ENCODE peak calls at places on chromosomes 3 and 15, in ten cellular contexts. N is epithelial cell of esophagus; Y is endothelial cell; H is posterior cingulate gyrus; M is cardiac fibroblast; P is stimulated activated naive CD4-positive, alpha-beta T cell; A is head of caudate nucleus; F is T-helper 17 cell; B is left lung; S is neural crest cell. T is an unnamed sample.

GRCh38 chr3:169966951-169967915 is 626 bp downstream of the SEC62 start:
- DNase-seq in N (peak), Y (peak), H (no peak), M (peak), P (peak), A (peak), F (peak), B (peak), S (no peak), T (peak)

GRCh38 chr15:41332788-41333527 is at the start of gene NUSAP1:
- DNase-seq in N (no peak), Y (no peak), H (no peak), M (no peak), P (no peak), A (no peak), F (no peak), B (peak), S (no peak), T (no peak)

GRCh38 chr15:60520041-60520824 is 41.3 kb upstream of the ICE2 start:
- DNase-seq in N (peak), Y (no peak), H (no peak), M (no peak), P (no peak), A (no peak), F (no peak), B (no peak), S (no peak), T (no peak)

GRCh38 chr3:66415867-66416428 is 84.9 kb downstream of the LRIG1 start:
- DNase-seq in N (no peak), Y (no peak), H (no peak), M (no peak), P (no peak), A (no peak), F (no peak), B (no peak), S (no peak), T (no peak)

GRCh38 chr3:102142379-102143058 is 292.3 kb upstream of the ZPLD1 start:
- DNase-seq in N (no peak), Y (no peak), H (no peak), M (peak), P (no peak), A (no peak), F (no peak), B (no peak), S (no peak), T (no peak)

GRCh38 chr3:55089211-55089610 is 161.4 kb upstream of the LRTM1 start:
- DNase-seq in N (no peak), Y (no peak), H (no peak), M (peak), P (no peak), A (no peak), F (no peak), B (no peak), S (no peak), T (no peak)

GRCh38 chr3:131812433-131812832 is 222.4 kb downstream of the CPNE4 start:
- DNase-seq in N (peak), Y (no peak), H (no peak), M (no peak), P (no peak), A (no peak), F (no peak), B (no peak), S (no peak), T (no peak)

GRCh38 chr15:61598655-61599054 is 369.6 kb upstream of the RORA start:
- DNase-seq in N (no peak), Y (no peak), H (no peak), M (no peak), P (no peak), A (no peak), F (no peak), B (no peak), S (no peak), T (no peak)

GRCh38 chr3:96182756-96183155 is 631.6 kb upstream of the EPHA6 start:
- DNase-seq in N (peak), Y (no peak), H (no peak), M (no peak), P (no peak), A (no peak), F (no peak), B (no peak), S (no peak), T (no peak)

GRCh38 chr3:83934208-83935150 is 1024.3 kb upstream of the CADM2 start:
- DNase-seq in N (peak), Y (no peak), H (no peak), M (no peak), P (no peak), A (no peak), F (no peak), B (no peak), S (no peak), T (no peak)

GRCh38 chr3:151183253-151183652 is 19.8 kb downstream of the GPR171 start:
- DNase-seq in N (no peak), Y (no peak), H (no peak), M (no peak), P (no peak), A (no peak), F (no peak), B (no peak), S (no peak), T (no peak)

GRCh38 chr3:16842710-16843270 is 42.0 kb upstream of the PLCL2 start:
- DNase-seq in N (no peak), Y (no peak), H (no peak), M (no peak), P (no peak), A (no peak), F (no peak), B (no peak), S (no peak), T (no peak)

GRCh38 chr3:125359700-125360099 is 15.4 kb downstream of the ZNF148 start:
- DNase-seq in N (no peak), Y (no peak), H (no peak), M (no peak), P (no peak), A (no peak), F (no peak), B (no peak), S (no peak), T (no peak)

GRCh38 chr3:160686955-160687535 is 10.1 kb downstream of the ARL14 start:
- DNase-seq in N (peak), Y (no peak), H (no peak), M (peak), P (no peak), A (no peak), F (no peak), B (no peak), S (no peak), T (no peak)

GRCh38 chr15:90036806-90037509 is 35.8 kb downstream of the ZNF710 start:
- DNase-seq in N (no peak), Y (no peak), H (no peak), M (no peak), P (no peak), A (no peak), F (no peak), B (no peak), S (no peak), T (no peak)

GRCh38 chr3:171860830-171861535 is 17.8 kb downstream of the TMEM212 start:
- DNase-seq in N (no peak), Y (no peak), H (no peak), M (peak), P (no peak), A (no peak), F (no peak), B (no peak), S (no peak), T (no peak)

GRCh38 chr15:33034588-33034987 is 159.9 kb downstream of the FMN1 start:
- DNase-seq in N (no peak), Y (no peak), H (no peak), M (no peak), P (no peak), A (no peak), F (no peak), B (no peak), S (no peak), T (no peak)

GRCh38 chr3:44396200-44397171 is 57.9 kb downstream of the TCAIM start:
- DNase-seq in N (no peak), Y (no peak), H (no peak), M (no peak), P (no peak), A (no peak), F (no peak), B (no peak), S (no peak), T (no peak)

GRCh38 chr15:84570164-84570692 is 30.6 kb upstream of the ZSCAN2 start:
- DNase-seq in N (peak), Y (peak), H (peak), M (peak), P (peak), A (peak), F (peak), B (peak), S (peak), T (peak)

GRCh38 chr3:57060089-57060829 is at the start of gene SPATA12:
- DNase-seq in N (peak), Y (peak), H (no peak), M (peak), P (no peak), A (peak), F (no peak), B (peak), S (peak), T (peak)

GRCh38 chr3:118987466-118987865 is 47.2 kb downstream of the IGSF11 start:
- DNase-seq in N (no peak), Y (no peak), H (peak), M (peak), P (no peak), A (peak), F (no peak), B (no peak), S (no peak), T (no peak)

GRCh38 chr3:124281453-124282316 is 289.8 kb upstream of the ROPN1 start:
- DNase-seq in N (peak), Y (no peak), H (no peak), M (peak), P (no peak), A (peak), F (no peak), B (no peak), S (no peak), T (no peak)

GRCh38 chr3:13706451-13706850 is 157.5 kb downstream of the FBLN2 start:
- DNase-seq in N (no peak), Y (no peak), H (no peak), M (no peak), P (no peak), A (no peak), F (no peak), B (no peak), S (no peak), T (no peak)

GRCh38 chr3:13427662-13428603 is 7.8 kb upstream of the NUP210 start:
- DNase-seq in N (peak), Y (no peak), H (no peak), M (no peak), P (peak), A (no peak), F (no peak), B (no peak), S (no peak), T (no peak)

GRCh38 chr3:123332124-123332641 is 116.7 kb downstream of the ADCY5 start:
- DNase-seq in N (no peak), Y (no peak), H (no peak), M (no peak), P (no peak), A (no peak), F (no peak), B (peak), S (no peak), T (no peak)

GRCh38 chr3:194367992-194368841 is 1.3 kb downstream of the LRRC15 start:
- DNase-seq in N (no peak), Y (no peak), H (no peak), M (peak), P (no peak), A (no peak), F (no peak), B (peak), S (no peak), T (no peak)

GRCh38 chr3:52495777-52496602 is 852 bp downstream of the STAB1 start:
- DNase-seq in N (peak), Y (no peak), H (no peak), M (peak), P (no peak), A (no peak), F (no peak), B (no peak), S (no peak), T (no peak)

T was measured in NK-92 treated with Interleukin-12 subunit alpha and Interleukin-12 subunit beta, amount 100 ng/mL, for 24 hours.